ENCODE peak calls at places on chromosomes 2 and 18, in five cellular contexts. S, C, H, R and G are unnamed samples.

GRCh38 chr2:96238266-96238665 is 27.5 kb downstream of the TMEM127 start:
- DNase-seq in S (no peak), H (no peak), R (no peak), C (no peak), G (no peak)

GRCh38 chr2:198314559-198315153 is 510.3 kb downstream of the PLCL1 start:
- DNase-seq in R (no peak), H (no peak), S (no peak), C (peak; percentile 31), G (peak; percentile 27)

GRCh38 chr2:238655131-238655860 is 192.6 kb upstream of the TWIST2 start:
- DNase-seq in C (no peak), S (no peak), H (peak; percentile 67), R (no peak), G (no peak)

GRCh38 chr2:240163056-240163714 is 22.7 kb upstream of the OTOS start:
- DNase-seq in R (no peak), S (no peak), C (no peak), H (no peak), G (no peak)

GRCh38 chr2:219876931-219877330 is 249.5 kb downstream of the SLC4A3 start:
- DNase-seq in C (no peak), R (no peak), S (no peak), H (no peak), G (no peak)

GRCh38 chr2:58739033-58739432 is 497.9 kb upstream of the FANCL start:
- DNase-seq in H (no peak), C (no peak), R (no peak), S (no peak), G (no peak)

GRCh38 chr2:14872779-14873325 is 240.3 kb downstream of the LRATD1 start:
- DNase-seq in R (no peak), H (no peak), S (no peak), C (no peak), G (no peak)

GRCh38 chr2:145323512-145323911 is 803.6 kb upstream of the ZEB2 start:
- DNase-seq in R (no peak), H (no peak), C (no peak), S (no peak), G (no peak)

GRCh38 chr2:3001595-3002184 is 375.9 kb downstream of the EIPR1 start:
- DNase-seq in C (peak; percentile 4), H (no peak), R (no peak), S (peak; percentile 22), G (no peak)

GRCh38 chr2:178512491-178512890 is 32.2 kb downstream of the PLEKHA3 start:
- DNase-seq in S (no peak), R (no peak), H (no peak), C (no peak), G (no peak)

GRCh38 chr2:203743441-203743932 is 37.0 kb downstream of the CD28 start:
- DNase-seq in R (no peak), H (no peak), C (no peak), S (no peak), G (no peak)

GRCh38 chr2:167607211-167607610 is 640.2 kb downstream of the STK39 start:
- DNase-seq in C (no peak), S (no peak), H (no peak), R (no peak), G (no peak)

GRCh38 chr2:167599228-167599627 is 648.2 kb downstream of the STK39 start:
- DNase-seq in S (no peak), R (no peak), C (no peak), H (no peak), G (no peak)

GRCh38 chr2:167602122-167602521 is 645.3 kb downstream of the STK39 start:
- DNase-seq in H (no peak), S (no peak), C (no peak), R (no peak), G (no peak)
- H3K27ac ChIP-seq in H (no peak overlapping the region), S (no peak overlapping the region), C (no peak overlapping the region), R (no peak overlapping the region), G (no peak overlapping the region)

GRCh38 chr2:7685342-7686015 is 768.3 kb downstream of the RNF144A start:
- DNase-seq in S (no peak), H (no peak), C (no peak), R (no peak), G (no peak)
- H3K27ac ChIP-seq in S (no peak overlapping the region), H (no peak overlapping the region), C (no peak overlapping the region), R (no peak overlapping the region), G (no peak overlapping the region)

GRCh38 chr18:28248653-28249052 is 71.7 kb upstream of the CDH2 start:
- DNase-seq in H (no peak), S (no peak), C (no peak), R (no peak), G (no peak)
- H3K27ac ChIP-seq in H (no peak overlapping the region), S (no peak overlapping the region), C (no peak overlapping the region), R (no peak overlapping the region), G (no peak overlapping the region)

GRCh38 chr2:39504790-39505335 is 67.8 kb upstream of the MAP4K3 start:
- DNase-seq in H (no peak), R (no peak), S (no peak), C (no peak), G (peak; percentile 71)
- H3K27ac ChIP-seq in H (peak overlapping the region; percentile 62), R (no peak overlapping the region), S (peak overlapping the region; percentile 55), C (no peak overlapping the region), G (peak overlapping the region; percentile 81)